ENCODE peak calls at places on chromosomes 6 and 20, in seven cellular contexts. O is activated B cell treated with CpG ODN at 0.5 μM for 24 hours; L is activated CD4-positive, alpha-beta T cell treated with anti-CD3 and anti-CD28 coated beads for 4 hours; F is epithelial cell of esophagus; E is stimulated activated naive CD4-positive, alpha-beta T cell; X is A549; Z is nucleus accumbens. J is an unnamed sample.

GRCh38 chr6:90083891-90084290 is 189.6 kb downstream of the GJA10 start:
- DNase-seq in O (no peak), L (peak; percentile 46), F (no peak), E (no peak), X (no peak), Z (no peak), J (no peak)

GRCh38 chr6:90432408-90432775 is 135.7 kb upstream of the BACH2 start:
- DNase-seq in O (no peak), L (no peak), F (no peak), E (no peak), X (no peak), Z (no peak), J (no peak)

GRCh38 chr20:64084209-64085152 is at the start of gene LKAAEAR1:
- DNase-seq in O (no peak), L (no peak), F (no peak), E (no peak), X (no peak), Z (no peak), J (no peak)

GRCh38 chr6:122428781-122429180 is 29.3 kb downstream of the HSF2 start:
- DNase-seq in O (no peak), L (no peak), F (no peak), E (no peak), X (no peak), Z (no peak), J (no peak)

GRCh38 chr6:152458648-152459047 is 178.5 kb downstream of the SYNE1 start:
- DNase-seq in O (no peak), L (no peak), F (no peak), E (no peak), X (no peak), Z (no peak), J (peak; percentile 49)

GRCh38 chr20:47221036-47221625 is 135.4 kb downstream of the ZMYND8 start:
- DNase-seq in O (no peak), L (no peak), F (no peak), E (no peak), X (no peak), Z (no peak), J (no peak)

GRCh38 chr20:41352106-41352505 is 11.5 kb downstream of the LPIN3 start:
- DNase-seq in O (no peak), L (no peak), F (no peak), E (no peak), X (peak; percentile 36), Z (no peak), J (no peak)

GRCh38 chr20:63531686-63532448 is 5.3 kb downstream of the PTK6 start:
- DNase-seq in O (no peak), L (no peak), F (no peak), E (no peak), X (no peak), Z (no peak), J (no peak)

GRCh38 chr6:152723398-152723797 is 25.7 kb downstream of the MYCT1 start:
- DNase-seq in O (no peak), L (no peak), F (peak; percentile 57), E (no peak), X (no peak), Z (no peak), J (peak; percentile 75)

GRCh38 chr6:101663099-101663498 is 269.6 kb downstream of the GRIK2 start:
- DNase-seq in O (no peak), L (no peak), F (no peak), E (no peak), X (no peak), Z (no peak), J (no peak)

GRCh38 chr6:41732601-41733348 is 2.6 kb downstream of the TFEB start:
- DNase-seq in O (peak; percentile 63), L (peak; percentile 52), F (peak; percentile 53), E (peak; percentile 23), X (no peak), Z (no peak), J (no peak)

GRCh38 chr20:60467078-60467477 is 508.9 kb downstream of the CDH26 start:
- DNase-seq in O (no peak), L (no peak), F (no peak), E (no peak), X (no peak), Z (no peak), J (no peak)

GRCh38 chr6:110902091-110902490 is 27.5 kb downstream of the AMD1 start:
- DNase-seq in O (no peak), L (no peak), F (no peak), E (no peak), X (no peak), Z (no peak), J (no peak)

GRCh38 chr6:34319471-34319885 is 70.7 kb upstream of the SMIM29 start:
- DNase-seq in O (no peak), L (no peak), F (peak; percentile 89), E (no peak), X (no peak), Z (no peak), J (no peak)

GRCh38 chr6:124699038-124699437 is 263.2 kb upstream of the RNF217 start:
- DNase-seq in O (no peak), L (no peak), F (no peak), E (no peak), X (no peak), Z (no peak), J (no peak)

GRCh38 chr20:38426006-38426405 is 9.1 kb downstream of the SNHG17 start:
- DNase-seq in O (no peak), L (peak; percentile 26), F (peak; percentile 80), E (no peak), X (peak; percentile 76), Z (peak; percentile 25), J (peak; percentile 92)

GRCh38 chr20:59153355-59153681 is 10.3 kb upstream of the ZNF831 start:
- DNase-seq in O (no peak), L (no peak), F (no peak), E (no peak), X (no peak), Z (peak; percentile 46), J (no peak)

GRCh38 chr6:30781697-30782424 is 37.5 kb upstream of the IER3 start:
- DNase-seq in O (no peak), L (peak; percentile 20), F (peak; percentile 98), E (no peak), X (peak; percentile 58), Z (peak; percentile 80), J (peak; percentile 99)

GRCh38 chr6:169225131-169225576 is 28.5 kb downstream of the THBS2 start:
- DNase-seq in O (no peak), L (no peak), F (no peak), E (no peak), X (no peak), Z (no peak), J (no peak)

GRCh38 chr20:4691753-4692152 is 30.0 kb upstream of the PRND start:
- DNase-seq in O (no peak), L (no peak), F (no peak), E (no peak), X (no peak), Z (no peak), J (no peak)

GRCh38 chr6:114342826-114343781 is at the start of gene HS3ST5:
- DNase-seq in O (no peak), L (no peak), F (peak; percentile 6), E (no peak), X (peak; percentile 17), Z (peak; percentile 56), J (peak; percentile 63)

GRCh38 chr20:6831461-6831860 is 64.0 kb downstream of the BMP2 start:
- DNase-seq in O (no peak), L (no peak), F (peak; percentile 55), E (no peak), X (no peak), Z (no peak), J (no peak)

GRCh38 chr6:167683028-167683862 is 143.5 kb upstream of the AFDN start:
- DNase-seq in O (no peak), L (no peak), F (peak; percentile 9), E (no peak), X (peak; percentile 15), Z (peak; percentile 56), J (peak; percentile 97)

GRCh38 chr6:92110390-92110789 is 1309.0 kb downstream of the EPHA7 start:
- DNase-seq in O (no peak), L (no peak), F (no peak), E (no peak), X (no peak), Z (no peak), J (no peak)

GRCh38 chr6:138590796-138591709 is 91.8 kb upstream of the NHSL1 start:
- DNase-seq in O (no peak), L (peak; percentile 39), F (peak; percentile 73), E (no peak), X (peak; percentile 53), Z (peak; percentile 17), J (peak; percentile 68)

GRCh38 chr20:49989234-49990065 is 6.7 kb downstream of the SNAI1 start:
- DNase-seq in O (no peak), L (no peak), F (no peak), E (no peak), X (no peak), Z (no peak), J (peak; percentile 91)

GRCh38 chr20:12966468-12967085 is 42.2 kb upstream of the SPTLC3 start:
- DNase-seq in O (no peak), L (no peak), F (peak; percentile 51), E (no peak), X (no peak), Z (no peak), J (peak; percentile 49)

GRCh38 chr6:157116420-157116819 is 206.9 kb downstream of the TMEM242 start:
- DNase-seq in O (no peak), L (no peak), F (no peak), E (no peak), X (no peak), Z (no peak), J (no peak)

GRCh38 chr20:3276400-3277015 is 37.5 kb upstream of the SLC4A11 start:
- DNase-seq in O (no peak), L (no peak), F (peak; percentile 28), E (no peak), X (peak; percentile 49), Z (no peak), J (peak; percentile 49)

GRCh38 chr6:116282698-116283097 is 3.0 kb upstream of the TSPYL1 start:
- DNase-seq in O (no peak), L (no peak), F (no peak), E (no peak), X (no peak), Z (no peak), J (no peak)

GRCh38 chr6:152428126-152428525 is 209.0 kb downstream of the SYNE1 start:
- DNase-seq in O (no peak), L (no peak), F (peak; percentile 24), E (no peak), X (no peak), Z (no peak), J (no peak)

GRCh38 chr6:33834401-33835392 is 30.9 kb upstream of the MLN start:
- DNase-seq in O (no peak), L (no peak), F (peak; percentile 62), E (no peak), X (no peak), Z (no peak), J (no peak)

GRCh38 chr6:33840064-33840926 is 36.5 kb upstream of the MLN start:
- DNase-seq in O (no peak), L (peak; percentile 36), F (peak; percentile 98), E (no peak), X (peak; percentile 88), Z (no peak), J (peak; percentile 98)

GRCh38 chr6:42140051-42140450 is 2.4 kb downstream of the C6orf132 start:
- DNase-seq in O (peak; percentile 20), L (no peak), F (peak; percentile 91), E (no peak), X (peak; percentile 46), Z (no peak), J (no peak)

GRCh38 chr20:22341508-22341907 is 242.9 kb downstream of the FOXA2 start:
- DNase-seq in O (no peak), L (no peak), F (peak; percentile 55), E (no peak), X (no peak), Z (no peak), J (peak; percentile 90)

GRCh38 chr6:100311707-100312266 is 152.9 kb downstream of the SIM1 start:
- DNase-seq in O (no peak), L (no peak), F (peak; percentile 48), E (no peak), X (no peak), Z (no peak), J (no peak)

GRCh38 chr6:168332020-168332419 is 12.4 kb upstream of the DACT2 start:
- DNase-seq in O (no peak), L (no peak), F (peak; percentile 9), E (no peak), X (no peak), Z (no peak), J (no peak)